ENCODE peak calls at places on chromosomes 12 and 14, in five cellular contexts. O is hepatic stellate cell; U is sciatic nerve; A is CD8-positive, alpha-beta T cell; H is stomach. T is an unnamed sample.

GRCh38 chr12:107533218-107533617 is 152.4 kb upstream of the PWP1 start:
- DNase-seq in O (no peak), U (no peak), A (no peak), H (no peak), T (no peak)

GRCh38 chr12:51922762-51923505 is 15.6 kb downstream of the ACVRL1 start:
- DNase-seq in O (no peak), U (no peak), A (no peak), H (peak), T (no peak)

GRCh38 chr12:97456792-97457191 is 5.8 kb upstream of the RMST start:
- DNase-seq in O (no peak), U (no peak), A (no peak), H (no peak), T (no peak)

GRCh38 chr12:105409881-105410471 is 79.5 kb downstream of the C12orf75 start:
- DNase-seq in O (peak), U (no peak), A (no peak), H (peak), T (peak)

GRCh38 chr12:110776410-110776809 is 33.7 kb upstream of the PPP1CC start:
- DNase-seq in O (no peak), U (no peak), A (no peak), H (no peak), T (no peak)

GRCh38 chr12:39807043-39807442 is 187.4 kb upstream of the ABCD2 start:
- DNase-seq in O (peak), U (no peak), A (no peak), H (no peak), T (peak)

GRCh38 chr14:56498112-56498511 is 81.5 kb upstream of the TMEM260 start:
- DNase-seq in O (no peak), U (no peak), A (no peak), H (no peak), T (no peak)

GRCh38 chr14:90091393-90091792 is 29.6 kb downstream of the KCNK13 start:
- DNase-seq in O (peak), U (no peak), A (no peak), H (no peak), T (peak)

GRCh38 chr14:74582910-74583581 is 29.0 kb downstream of the LTBP2 start:
- DNase-seq in O (no peak), U (no peak), A (no peak), H (peak), T (no peak)

GRCh38 chr12:80313184-80313583 is 130.9 kb upstream of the PTPRQ start:
- DNase-seq in O (no peak), U (no peak), A (no peak), H (no peak), T (no peak)

GRCh38 chr12:96988919-96989318 is 81.9 kb downstream of the NEDD1 start:
- DNase-seq in O (no peak), U (no peak), A (no peak), H (no peak), T (no peak)

GRCh38 chr12:1859643-1860042 is 39.3 kb downstream of the LRTM2 start:
- DNase-seq in O (peak), U (no peak), A (no peak), H (no peak), T (no peak)

GRCh38 chr14:52919971-52920370 is 30.9 kb downstream of the FERMT2 start:
- DNase-seq in O (no peak), U (no peak), A (no peak), H (no peak), T (no peak)

GRCh38 chr12:116687888-116688287 is 50.0 kb downstream of the SPRING1 start:
- DNase-seq in O (peak), U (no peak), A (no peak), H (no peak), T (no peak)

GRCh38 chr12:30448038-30448437 is 247.6 kb downstream of the IPO8 start:
- DNase-seq in O (no peak), U (no peak), A (no peak), H (no peak), T (no peak)

GRCh38 chr14:100451264-100451663 is 128.1 kb downstream of the SLC25A47 start:
- DNase-seq in O (no peak), U (no peak), A (no peak), H (no peak), T (no peak)

GRCh38 chr12:56928262-56928661 is 5.9 kb downstream of the SDR9C7 start:
- DNase-seq in O (no peak), U (no peak), A (no peak), H (no peak), T (no peak)

GRCh38 chr12:104521731-104522130 is 65.0 kb downstream of the CHST11 start:
- DNase-seq in O (no peak), U (no peak), A (no peak), H (no peak), T (no peak)

GRCh38 chr12:98656289-98657101 is 11.4 kb downstream of the APAF1 start:
- DNase-seq in O (no peak), U (no peak), A (no peak), H (no peak), T (no peak)

GRCh38 chr14:68214431-68214830 is 394.9 kb downstream of the RAD51B start:
- DNase-seq in O (no peak), U (no peak), A (no peak), H (no peak), T (no peak)

GRCh38 chr14:102928412-102929348 is 6.2 kb downstream of the AMN start:
- DNase-seq in O (no peak), U (peak), A (peak), H (peak), T (no peak)

GRCh38 chr12:67649165-67650126 is 901 bp downstream of the DYRK2 start:
- DNase-seq in O (peak), U (peak), A (no peak), H (peak), T (no peak)

GRCh38 chr14:69670093-69670492 is 58.7 kb downstream of the SUSD6 start:
- DNase-seq in O (no peak), U (no peak), A (no peak), H (no peak), T (no peak)

GRCh38 chr14:51138353-51139103 is 43.6 kb upstream of the TRIM9 start:
- DNase-seq in O (no peak), U (no peak), A (no peak), H (no peak), T (no peak)

GRCh38 chr12:96131230-96131788 is 62.9 kb upstream of the ELK3 start:
- DNase-seq in O (no peak), U (no peak), A (no peak), H (no peak), T (no peak)

GRCh38 chr12:9405861-9406563 is 197.8 kb upstream of the PZP start:
- DNase-seq in O (no peak), U (no peak), A (no peak), H (no peak), T (no peak)

GRCh38 chr14:55188686-55189295 is 2.6 kb downstream of the DLGAP5 start:
- DNase-seq in O (peak), U (no peak), A (no peak), H (no peak), T (no peak)

GRCh38 chr14:89266754-89267153 is 150.3 kb downstream of the FOXN3 start:
- DNase-seq in O (no peak), U (no peak), A (no peak), H (no peak), T (no peak)

GRCh38 chr12:52032431-52032796 is 18.8 kb upstream of the NR4A1 start:
- DNase-seq in O (peak), U (peak), A (no peak), H (peak), T (no peak)

GRCh38 chr12:12467701-12468218 is 94.9 kb downstream of the DUSP16 start:
- DNase-seq in O (peak), U (peak), A (no peak), H (no peak), T (no peak)

GRCh38 chr12:103401421-103401820 is 94.3 kb downstream of the C12orf42 start:
- DNase-seq in O (no peak), U (no peak), A (no peak), H (no peak), T (no peak)

GRCh38 chr12:4176168-4176567 is 97.4 kb upstream of the CCND2 start:
- DNase-seq in O (no peak), U (no peak), A (no peak), H (no peak), T (no peak)

GRCh38 chr14:61545716-61546455 is 149.4 kb upstream of the HIF1A start:
- DNase-seq in O (no peak), U (no peak), A (no peak), H (no peak), T (no peak)